ENCODE peak calls at places on chromosome 18, in nine cellular contexts. V is transverse colon, L is ovary, G is K562, J is A549, W is stomach, K is sigmoid colon, Y is suprapubic skin, R is H1. S is an unnamed sample.

GRCh38 chr18:5238371-5238758 is 41.3 kb upstream of the AKAIN1 start:
- DNase-seq in V (peak; percentile 82), L (peak; percentile 67), G (peak; percentile 45), J (no peak), W (peak; percentile 72), K (peak; percentile 70), Y (no peak), R (no peak), S (peak; percentile 16)

GRCh38 chr18:79484661-79485621 is 89.2 kb downstream of the NFATC1 start:
- DNase-seq in V (peak; percentile 11), L (peak; percentile 60), G (no peak), J (no peak), W (no peak), K (peak; percentile 71), Y (peak; percentile 79), R (no peak), S (no peak)

GRCh38 chr18:62425465-62426190 is 97.2 kb upstream of the ZCCHC2 start:
- DNase-seq in V (peak; percentile 77), L (peak; percentile 68), G (peak; percentile 41), J (peak; percentile 34), W (peak; percentile 74), K (peak; percentile 94), Y (no peak), R (peak; percentile 73), S (peak; percentile 97)

GRCh38 chr18:13280066-13280795 is 61.7 kb downstream of the LDLRAD4 start:
- DNase-seq in V (no peak), L (no peak), G (no peak), J (no peak), W (no peak), K (no peak), Y (no peak), R (no peak), S (no peak)

GRCh38 chr18:3794537-3795348 is 344.8 kb downstream of the TGIF1 start:
- DNase-seq in V (no peak), L (no peak), G (peak; percentile 16), J (no peak), W (peak; percentile 79), K (no peak), Y (no peak), R (no peak), S (peak; percentile 9)

GRCh38 chr18:58284699-58285490 is 240.9 kb downstream of the NEDD4L start:
- DNase-seq in V (no peak), L (no peak), G (no peak), J (no peak), W (no peak), K (no peak), Y (no peak), R (no peak), S (no peak)

GRCh38 chr18:38526922-38527321 is 961.3 kb upstream of the CELF4 start:
- DNase-seq in V (no peak), L (no peak), G (no peak), J (no peak), W (no peak), K (no peak), Y (no peak), R (no peak), S (no peak)

GRCh38 chr18:58980991-58981390 is 116.3 kb downstream of the ZNF532 start:
- DNase-seq in V (no peak), L (no peak), G (no peak), J (no peak), W (no peak), K (no peak), Y (no peak), R (no peak), S (no peak)

GRCh38 chr18:23701017-23701416 is 11.8 kb downstream of the LAMA3 start:
- DNase-seq in V (no peak), L (no peak), G (no peak), J (no peak), W (no peak), K (no peak), Y (no peak), R (no peak), S (no peak)

GRCh38 chr18:43279015-43279758 is 1.9 kb upstream of the SYT4 start:
- DNase-seq in V (no peak), L (no peak), G (no peak), J (no peak), W (no peak), K (no peak), Y (no peak), R (no peak), S (no peak)

GRCh38 chr18:966095-967036 is 61.7 kb downstream of the ADCYAP1 start:
- DNase-seq in V (no peak), L (no peak), G (no peak), J (no peak), W (no peak), K (no peak), Y (no peak), R (no peak), S (no peak)

GRCh38 chr18:11259421-11259820 is 110.1 kb upstream of the PIEZO2 start:
- DNase-seq in V (peak; percentile 19), L (no peak), G (no peak), J (no peak), W (no peak), K (peak; percentile 73), Y (no peak), R (no peak), S (peak; percentile 35)

GRCh38 chr18:46250084-46250811 is 146.1 kb downstream of the HAUS1 start:
- DNase-seq in V (peak; percentile 61), L (no peak), G (no peak), J (no peak), W (peak; percentile 53), K (no peak), Y (no peak), R (no peak), S (no peak)

GRCh38 chr18:24727685-24728084 is 267.2 kb downstream of the HRH4 start:
- DNase-seq in V (no peak), L (no peak), G (no peak), J (no peak), W (no peak), K (no peak), Y (no peak), R (peak; percentile 51), S (no peak)

GRCh38 chr18:70294471-70295191 is 5.8 kb downstream of the SOCS6 start:
- DNase-seq in V (no peak), L (no peak), G (no peak), J (no peak), W (no peak), K (no peak), Y (no peak), R (no peak), S (no peak)

GRCh38 chr18:70295192-70295522 is 6.3 kb downstream of the SOCS6 start:
- DNase-seq in V (no peak), L (no peak), G (no peak), J (no peak), W (no peak), K (no peak), Y (no peak), R (no peak), S (no peak)

GRCh38 chr18:70296781-70297180 is 7.9 kb downstream of the SOCS6 start:
- DNase-seq in V (no peak), L (no peak), G (no peak), J (no peak), W (no peak), K (no peak), Y (no peak), R (no peak), S (no peak)

GRCh38 chr18:70295633-70296188 is 6.9 kb downstream of the SOCS6 start:
- DNase-seq in V (no peak), L (no peak), G (no peak), J (no peak), W (no peak), K (no peak), Y (no peak), R (no peak), S (no peak)

DNA sequence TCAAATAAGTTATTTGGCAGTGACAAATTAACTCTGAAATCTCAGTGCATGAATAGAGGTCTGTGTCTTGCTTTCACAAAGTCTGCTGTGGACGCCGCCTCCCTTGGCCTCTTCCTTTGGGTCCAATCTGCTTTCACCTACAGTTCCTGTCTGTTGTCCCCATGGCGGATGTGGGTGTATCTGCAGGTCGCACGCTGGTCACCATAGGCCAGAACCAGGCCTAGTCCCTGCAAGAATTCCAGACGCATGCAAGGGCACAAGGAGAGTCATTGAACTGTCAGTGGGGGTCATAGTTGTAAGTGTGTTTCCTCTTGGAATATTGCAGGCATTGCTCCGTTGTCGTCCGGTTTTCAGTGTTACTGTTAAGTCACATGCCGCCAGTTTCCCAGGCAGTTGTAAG is 7.4 kb downstream of the SOCS6 start:
- DNase-seq in V (no peak), L (no peak), G (peak; percentile 58), J (peak; percentile 36), W (no peak), K (no peak), Y (no peak), R (no peak), S (no peak)
- H3K9me3 ChIP-seq in V (no peaks in the 10 kb centered on the region), L (no peaks in the 10 kb centered on the region), G (no peaks in the 10 kb centered on the region), J (no peaks in the 10 kb centered on the region), W (no peaks in the 10 kb centered on the region), K (no peaks in the 10 kb centered on the region), Y (no peaks in the 10 kb centered on the region), R (no peaks in the 10 kb centered on the region), S (no peaks in the 10 kb centered on the region)

DNA sequence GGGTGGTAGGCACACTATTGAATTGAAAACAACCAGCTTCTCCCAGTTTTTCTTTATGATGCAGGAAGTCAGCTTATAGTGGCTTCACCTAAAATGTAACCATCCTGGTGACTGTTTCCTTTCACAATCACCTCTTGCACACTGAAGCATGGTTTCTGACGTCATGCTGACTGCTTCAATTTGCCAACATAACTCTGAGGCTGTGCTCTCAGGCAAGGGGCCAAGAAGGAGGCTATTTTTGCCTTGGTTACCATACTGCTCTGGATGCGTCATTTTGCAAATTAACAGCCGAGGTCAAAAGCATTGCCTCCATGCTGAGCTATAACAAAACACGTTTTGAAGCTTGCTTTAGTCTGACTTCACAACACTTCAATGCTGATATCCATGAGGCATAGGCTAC is 397.8 kb downstream of the METTL4 start:
- DNase-seq in V (no peak), L (no peak), G (no peak), J (no peak), W (peak; percentile 41), K (no peak), Y (no peak), R (no peak), S (no peak)
- TF ChIP-seq EP300 in V (no peak), L (no peak), G (no peak), J (no peak), W (no peak), K (no peak), Y (no peak), R (no peak), S (no peak)

GRCh38 chr18:71426441-71426840 is 1117.7 kb downstream of the CBLN2 start:
- DNase-seq in V (no peak), L (no peak), G (no peak), J (no peak), W (no peak), K (no peak), Y (no peak), R (no peak), S (no peak)

GRCh38 chr18:71431689-71432088 is 1112.5 kb downstream of the CBLN2 start:
- DNase-seq in V (no peak), L (no peak), G (no peak), J (no peak), W (no peak), K (no peak), Y (no peak), R (no peak), S (no peak)

GRCh38 chr18:71431171-71431570 is 1113.0 kb downstream of the CBLN2 start:
- DNase-seq in V (no peak), L (no peak), G (no peak), J (no peak), W (no peak), K (no peak), Y (no peak), R (no peak), S (no peak)
- H3K9me3 ChIP-seq in V (no peaks in the 10 kb centered on the region), L (no peaks in the 10 kb centered on the region), G (no peaks in the 10 kb centered on the region), J (no peaks in the 10 kb centered on the region), W (no peaks in the 10 kb centered on the region), K (no peaks in the 10 kb centered on the region), Y (no peaks in the 10 kb centered on the region), R (peaks cover 56% of the 10 kb centered on the region), S (no peaks in the 10 kb centered on the region)

GRCh38 chr18:10128906-10129305 is 215.1 kb downstream of the VAPA start:
- DNase-seq in V (no peak), L (no peak), G (no peak), J (no peak), W (no peak), K (no peak), Y (no peak), R (no peak), S (no peak)
- TF ChIP-seq EP300 in V (no peak), L (no peak), G (no peak), J (no peak), W (no peak), K (no peak), Y (no peak), R (no peak), S (no peak)